ENCODE peak calls at places on chromosomes 7 and 10, in ten cellular contexts. One of them, this sample, is unnamed.
A peak's percentile ranks its signal among the peaks of the same experiment; 100 is the strongest.

GRCh38 chr10:124342136-124342820 is 76.4 kb downstream of the OAT start:
- DNase-seq in A549: no peak
- DNase-seq in foreskin fibroblast: no peak
- DNase-seq in GM19239: no peak
- DNase-seq in activated naive CD4-positive, alpha-beta T cell: no peak
- DNase-seq in stimulated activated CD8-positive, alpha-beta memory T cell treated with anti-CD3 and anti-CD28 coated beads, Interleukin-15, amount 100 ng/mL, for 24 hours: no peak
- DNase-seq in HFFc6: no peak
- DNase-seq in neuronal stem cell: no peak
- DNase-seq in stimulated activated CD4-positive, alpha-beta T cell treated with anti-CD3 and anti-CD28 coated beads, Interleukin-1b, Interleukin-23, amount 100 ng/mL, for 48 hours: no peak
- DNase-seq in choroid plexus epithelial cell: no peak
- DNase-seq in this sample: no peak

GRCh38 chr7:4610768-4611467 is 71.2 kb upstream of the FOXK1 start:
- DNase-seq in A549: peak; percentile 82
- DNase-seq in foreskin fibroblast: no peak
- DNase-seq in GM19239: peak; percentile 59
- DNase-seq in activated naive CD4-positive, alpha-beta T cell: no peak
- DNase-seq in stimulated activated CD8-positive, alpha-beta memory T cell treated with anti-CD3 and anti-CD28 coated beads, Interleukin-15, amount 100 ng/mL, for 24 hours: no peak
- DNase-seq in HFFc6: peak; percentile 62
- DNase-seq in neuronal stem cell: peak; percentile 40
- DNase-seq in stimulated activated CD4-positive, alpha-beta T cell treated with anti-CD3 and anti-CD28 coated beads, Interleukin-1b, Interleukin-23, amount 100 ng/mL, for 48 hours: peak; percentile 30
- DNase-seq in choroid plexus epithelial cell: peak; percentile 84
- DNase-seq in this sample: peak; percentile 45

GRCh38 chr7:100349757-100350156 is 8.2 kb upstream of the PILRB start:
- DNase-seq in A549: no peak
- DNase-seq in foreskin fibroblast: no peak
- DNase-seq in GM19239: no peak
- DNase-seq in activated naive CD4-positive, alpha-beta T cell: no peak
- DNase-seq in stimulated activated CD8-positive, alpha-beta memory T cell treated with anti-CD3 and anti-CD28 coated beads, Interleukin-15, amount 100 ng/mL, for 24 hours: no peak
- DNase-seq in HFFc6: no peak
- DNase-seq in neuronal stem cell: no peak
- DNase-seq in stimulated activated CD4-positive, alpha-beta T cell treated with anti-CD3 and anti-CD28 coated beads, Interleukin-1b, Interleukin-23, amount 100 ng/mL, for 48 hours: no peak
- DNase-seq in choroid plexus epithelial cell: no peak
- DNase-seq in this sample: no peak

GRCh38 chr7:13476881-13477444 is 512.5 kb downstream of the ETV1 start:
- DNase-seq in A549: no peak
- DNase-seq in foreskin fibroblast: peak; percentile 5
- DNase-seq in GM19239: no peak
- DNase-seq in activated naive CD4-positive, alpha-beta T cell: no peak
- DNase-seq in stimulated activated CD8-positive, alpha-beta memory T cell treated with anti-CD3 and anti-CD28 coated beads, Interleukin-15, amount 100 ng/mL, for 24 hours: no peak
- DNase-seq in HFFc6: no peak
- DNase-seq in neuronal stem cell: no peak
- DNase-seq in stimulated activated CD4-positive, alpha-beta T cell treated with anti-CD3 and anti-CD28 coated beads, Interleukin-1b, Interleukin-23, amount 100 ng/mL, for 48 hours: no peak
- DNase-seq in choroid plexus epithelial cell: peak; percentile 38
- DNase-seq in this sample: no peak

GRCh38 chr10:46560381-46560780 is 3.9 kb upstream of the GPRIN2 start:
- DNase-seq in A549: no peak
- DNase-seq in foreskin fibroblast: no peak
- DNase-seq in GM19239: no peak
- DNase-seq in activated naive CD4-positive, alpha-beta T cell: no peak
- DNase-seq in stimulated activated CD8-positive, alpha-beta memory T cell treated with anti-CD3 and anti-CD28 coated beads, Interleukin-15, amount 100 ng/mL, for 24 hours: no peak
- DNase-seq in HFFc6: peak; percentile 0
- DNase-seq in neuronal stem cell: no peak
- DNase-seq in stimulated activated CD4-positive, alpha-beta T cell treated with anti-CD3 and anti-CD28 coated beads, Interleukin-1b, Interleukin-23, amount 100 ng/mL, for 48 hours: no peak
- DNase-seq in choroid plexus epithelial cell: no peak
- DNase-seq in this sample: no peak

GRCh38 chr7:74405191-74405898 is 48.4 kb upstream of the GTF2IRD1 start:
- DNase-seq in A549: peak; percentile 49
- DNase-seq in foreskin fibroblast: no peak
- DNase-seq in GM19239: no peak
- DNase-seq in activated naive CD4-positive, alpha-beta T cell: no peak
- DNase-seq in stimulated activated CD8-positive, alpha-beta memory T cell treated with anti-CD3 and anti-CD28 coated beads, Interleukin-15, amount 100 ng/mL, for 24 hours: no peak
- DNase-seq in HFFc6: no peak
- DNase-seq in neuronal stem cell: peak; percentile 39
- DNase-seq in stimulated activated CD4-positive, alpha-beta T cell treated with anti-CD3 and anti-CD28 coated beads, Interleukin-1b, Interleukin-23, amount 100 ng/mL, for 48 hours: no peak
- DNase-seq in choroid plexus epithelial cell: no peak
- DNase-seq in this sample: peak; percentile 72

GRCh38 chr7:112484671-112485097 is 3.9 kb downstream of the LSMEM1 start:
- DNase-seq in A549: peak; percentile 81
- DNase-seq in foreskin fibroblast: peak; percentile 94
- DNase-seq in GM19239: no peak
- DNase-seq in activated naive CD4-positive, alpha-beta T cell: no peak
- DNase-seq in stimulated activated CD8-positive, alpha-beta memory T cell treated with anti-CD3 and anti-CD28 coated beads, Interleukin-15, amount 100 ng/mL, for 24 hours: no peak
- DNase-seq in HFFc6: peak; percentile 96
- DNase-seq in neuronal stem cell: no peak
- DNase-seq in stimulated activated CD4-positive, alpha-beta T cell treated with anti-CD3 and anti-CD28 coated beads, Interleukin-1b, Interleukin-23, amount 100 ng/mL, for 48 hours: no peak
- DNase-seq in choroid plexus epithelial cell: peak; percentile 91
- DNase-seq in this sample: no peak

GRCh38 chr7:115232041-115232440 is 310.1 kb downstream of the MDFIC start:
- DNase-seq in A549: no peak
- DNase-seq in foreskin fibroblast: no peak
- DNase-seq in GM19239: no peak
- DNase-seq in activated naive CD4-positive, alpha-beta T cell: no peak
- DNase-seq in stimulated activated CD8-positive, alpha-beta memory T cell treated with anti-CD3 and anti-CD28 coated beads, Interleukin-15, amount 100 ng/mL, for 24 hours: no peak
- DNase-seq in HFFc6: no peak
- DNase-seq in neuronal stem cell: no peak
- DNase-seq in stimulated activated CD4-positive, alpha-beta T cell treated with anti-CD3 and anti-CD28 coated beads, Interleukin-1b, Interleukin-23, amount 100 ng/mL, for 48 hours: no peak
- DNase-seq in choroid plexus epithelial cell: peak; percentile 10
- DNase-seq in this sample: no peak

GRCh38 chr7:124718032-124718766 is 47.4 kb downstream of the GPR37 start:
- DNase-seq in A549: peak; percentile 82
- DNase-seq in foreskin fibroblast: no peak
- DNase-seq in GM19239: no peak
- DNase-seq in activated naive CD4-positive, alpha-beta T cell: no peak
- DNase-seq in stimulated activated CD8-positive, alpha-beta memory T cell treated with anti-CD3 and anti-CD28 coated beads, Interleukin-15, amount 100 ng/mL, for 24 hours: no peak
- DNase-seq in HFFc6: no peak
- DNase-seq in neuronal stem cell: no peak
- DNase-seq in stimulated activated CD4-positive, alpha-beta T cell treated with anti-CD3 and anti-CD28 coated beads, Interleukin-1b, Interleukin-23, amount 100 ng/mL, for 48 hours: no peak
- DNase-seq in choroid plexus epithelial cell: peak; percentile 78
- DNase-seq in this sample: no peak

GRCh38 chr7:74324499-74325229 is 35.5 kb downstream of the CLIP2 start:
- DNase-seq in A549: no peak
- DNase-seq in foreskin fibroblast: no peak
- DNase-seq in GM19239: no peak
- DNase-seq in activated naive CD4-positive, alpha-beta T cell: no peak
- DNase-seq in stimulated activated CD8-positive, alpha-beta memory T cell treated with anti-CD3 and anti-CD28 coated beads, Interleukin-15, amount 100 ng/mL, for 24 hours: no peak
- DNase-seq in HFFc6: no peak
- DNase-seq in neuronal stem cell: no peak
- DNase-seq in stimulated activated CD4-positive, alpha-beta T cell treated with anti-CD3 and anti-CD28 coated beads, Interleukin-1b, Interleukin-23, amount 100 ng/mL, for 48 hours: no peak
- DNase-seq in choroid plexus epithelial cell: no peak
- DNase-seq in this sample: no peak

GRCh38 chr7:14936530-14936929 is 34.0 kb upstream of the DGKB start:
- DNase-seq in A549: peak; percentile 9
- DNase-seq in foreskin fibroblast: no peak
- DNase-seq in GM19239: no peak
- DNase-seq in activated naive CD4-positive, alpha-beta T cell: no peak
- DNase-seq in stimulated activated CD8-positive, alpha-beta memory T cell treated with anti-CD3 and anti-CD28 coated beads, Interleukin-15, amount 100 ng/mL, for 24 hours: no peak
- DNase-seq in HFFc6: no peak
- DNase-seq in neuronal stem cell: no peak
- DNase-seq in stimulated activated CD4-positive, alpha-beta T cell treated with anti-CD3 and anti-CD28 coated beads, Interleukin-1b, Interleukin-23, amount 100 ng/mL, for 48 hours: no peak
- DNase-seq in choroid plexus epithelial cell: peak; percentile 5
- DNase-seq in this sample: no peak

GRCh38 chr7:149495785-149496641 is 1.6 kb downstream of the ZNF746 start:
- DNase-seq in A549: peak; percentile 68
- DNase-seq in foreskin fibroblast: peak; percentile 75
- DNase-seq in GM19239: no peak
- DNase-seq in activated naive CD4-positive, alpha-beta T cell: no peak
- DNase-seq in stimulated activated CD8-positive, alpha-beta memory T cell treated with anti-CD3 and anti-CD28 coated beads, Interleukin-15, amount 100 ng/mL, for 24 hours: no peak
- DNase-seq in HFFc6: peak; percentile 75
- DNase-seq in neuronal stem cell: no peak
- DNase-seq in stimulated activated CD4-positive, alpha-beta T cell treated with anti-CD3 and anti-CD28 coated beads, Interleukin-1b, Interleukin-23, amount 100 ng/mL, for 48 hours: no peak
- DNase-seq in choroid plexus epithelial cell: peak; percentile 89
- DNase-seq in this sample: no peak

GRCh38 chr10:128877141-128877540 is 589.9 kb upstream of the MGMT start:
- DNase-seq in A549: no peak
- DNase-seq in foreskin fibroblast: no peak
- DNase-seq in GM19239: no peak
- DNase-seq in activated naive CD4-positive, alpha-beta T cell: no peak
- DNase-seq in stimulated activated CD8-positive, alpha-beta memory T cell treated with anti-CD3 and anti-CD28 coated beads, Interleukin-15, amount 100 ng/mL, for 24 hours: no peak
- DNase-seq in HFFc6: no peak
- DNase-seq in neuronal stem cell: no peak
- DNase-seq in stimulated activated CD4-positive, alpha-beta T cell treated with anti-CD3 and anti-CD28 coated beads, Interleukin-1b, Interleukin-23, amount 100 ng/mL, for 48 hours: no peak
- DNase-seq in choroid plexus epithelial cell: no peak
- DNase-seq in this sample: no peak

GRCh38 chr7:2099036-2099957 is 133.4 kb downstream of the MAD1L1 start:
- DNase-seq in A549: no peak
- DNase-seq in foreskin fibroblast: no peak
- DNase-seq in GM19239: peak; percentile 51
- DNase-seq in activated naive CD4-positive, alpha-beta T cell: no peak
- DNase-seq in stimulated activated CD8-positive, alpha-beta memory T cell treated with anti-CD3 and anti-CD28 coated beads, Interleukin-15, amount 100 ng/mL, for 24 hours: no peak
- DNase-seq in HFFc6: peak; percentile 58
- DNase-seq in neuronal stem cell: no peak
- DNase-seq in stimulated activated CD4-positive, alpha-beta T cell treated with anti-CD3 and anti-CD28 coated beads, Interleukin-1b, Interleukin-23, amount 100 ng/mL, for 48 hours: peak; percentile 32
- DNase-seq in choroid plexus epithelial cell: peak; percentile 40
- DNase-seq in this sample: no peak

This sample was measured in D721Med.